ENCODE peak calls at places on chromosomes 1 and 21, in ten cellular contexts. One of them, this sample, is unnamed. For H3K9me3, the result is how much of the 10 kb centered on the place peaks cover.

GRCh38 chr1:22848374-22848773 is 124.3 kb downstream of the LACTBL1 start:
- DNase-seq in fibroblast of lung: no peak
- DNase-seq in Peyer's patch: no peak
- DNase-seq in HCT116: no peak
- DNase-seq in left ventricle myocardium inferior: no peak
- DNase-seq in adrenal gland: no peak
- DNase-seq in WERI-Rb-1: no peak
- DNase-seq in body of pancreas: no peak
- DNase-seq in HAP-1: no peak
- DNase-seq in IMR-90: no peak
- DNase-seq in this sample: no peak

GRCh38 chr1:51203121-51203873 is 32.8 kb upstream of the RNF11 start:
- DNase-seq in fibroblast of lung: no peak
- DNase-seq in Peyer's patch: no peak
- DNase-seq in HCT116: no peak
- DNase-seq in left ventricle myocardium inferior: no peak
- DNase-seq in adrenal gland: no peak
- DNase-seq in WERI-Rb-1: no peak
- DNase-seq in body of pancreas: no peak
- DNase-seq in HAP-1: peak
- DNase-seq in IMR-90: no peak
- DNase-seq in this sample: no peak

GRCh38 chr1:86155061-86155806 is 1.3 kb downstream of the COL24A1 start:
- DNase-seq in fibroblast of lung: peak
- DNase-seq in Peyer's patch: peak
- DNase-seq in HCT116: no peak
- DNase-seq in left ventricle myocardium inferior: peak
- DNase-seq in adrenal gland: no peak
- DNase-seq in WERI-Rb-1: no peak
- DNase-seq in body of pancreas: no peak
- DNase-seq in HAP-1: no peak
- DNase-seq in IMR-90: no peak
- DNase-seq in this sample: no peak

GRCh38 chr1:8943516-8943896 is 2.2 kb upstream of the CA6 start:
- DNase-seq in fibroblast of lung: no peak
- DNase-seq in Peyer's patch: no peak
- DNase-seq in HCT116: no peak
- DNase-seq in left ventricle myocardium inferior: no peak
- DNase-seq in adrenal gland: peak
- DNase-seq in WERI-Rb-1: no peak
- DNase-seq in body of pancreas: no peak
- DNase-seq in HAP-1: no peak
- DNase-seq in IMR-90: no peak
- DNase-seq in this sample: no peak

GRCh38 chr1:31576201-31576669 is at the start of gene TINAGL1:
- DNase-seq in fibroblast of lung: no peak
- DNase-seq in Peyer's patch: peak
- DNase-seq in HCT116: peak
- DNase-seq in left ventricle myocardium inferior: peak
- DNase-seq in adrenal gland: no peak
- DNase-seq in WERI-Rb-1: no peak
- DNase-seq in body of pancreas: peak
- DNase-seq in HAP-1: no peak
- DNase-seq in IMR-90: no peak
- DNase-seq in this sample: no peak

GRCh38 chr1:61170328-61171238 is 88.2 kb downstream of the NFIA start:
- DNase-seq in fibroblast of lung: peak
- DNase-seq in Peyer's patch: no peak
- DNase-seq in HCT116: peak
- DNase-seq in left ventricle myocardium inferior: no peak
- DNase-seq in adrenal gland: no peak
- DNase-seq in WERI-Rb-1: no peak
- DNase-seq in body of pancreas: no peak
- DNase-seq in HAP-1: no peak
- DNase-seq in IMR-90: peak
- DNase-seq in this sample: no peak

GRCh38 chr1:39214998-39215873 is 10.7 kb downstream of the MACF1 start:
- DNase-seq in fibroblast of lung: no peak
- DNase-seq in Peyer's patch: no peak
- DNase-seq in HCT116: no peak
- DNase-seq in left ventricle myocardium inferior: no peak
- DNase-seq in adrenal gland: no peak
- DNase-seq in WERI-Rb-1: no peak
- DNase-seq in body of pancreas: no peak
- DNase-seq in HAP-1: no peak
- DNase-seq in IMR-90: no peak
- DNase-seq in this sample: no peak

GRCh38 chr1:244065960-244066388 is 14.9 kb downstream of the ZBTB18 start:
- DNase-seq in fibroblast of lung: peak
- DNase-seq in Peyer's patch: no peak
- DNase-seq in HCT116: no peak
- DNase-seq in left ventricle myocardium inferior: no peak
- DNase-seq in adrenal gland: no peak
- DNase-seq in WERI-Rb-1: no peak
- DNase-seq in body of pancreas: no peak
- DNase-seq in HAP-1: no peak
- DNase-seq in IMR-90: peak
- DNase-seq in this sample: no peak

GRCh38 chr1:160826546-160826945 is 30.6 kb downstream of the LY9 start:
- DNase-seq in fibroblast of lung: no peak
- DNase-seq in Peyer's patch: no peak
- DNase-seq in HCT116: no peak
- DNase-seq in left ventricle myocardium inferior: no peak
- DNase-seq in adrenal gland: no peak
- DNase-seq in WERI-Rb-1: no peak
- DNase-seq in body of pancreas: no peak
- DNase-seq in HAP-1: no peak
- DNase-seq in IMR-90: no peak
- DNase-seq in this sample: no peak

GRCh38 chr1:87329756-87330200 is 1.1 kb downstream of the LMO4 start:
- DNase-seq in fibroblast of lung: peak
- DNase-seq in Peyer's patch: no peak
- DNase-seq in HCT116: no peak
- DNase-seq in left ventricle myocardium inferior: no peak
- DNase-seq in adrenal gland: no peak
- DNase-seq in WERI-Rb-1: no peak
- DNase-seq in body of pancreas: no peak
- DNase-seq in HAP-1: no peak
- DNase-seq in IMR-90: peak
- DNase-seq in this sample: no peak

GRCh38 chr21:29504751-29505321 is 206.1 kb downstream of the BACH1 start:
- DNase-seq in fibroblast of lung: no peak
- DNase-seq in Peyer's patch: no peak
- DNase-seq in HCT116: no peak
- DNase-seq in left ventricle myocardium inferior: no peak
- DNase-seq in adrenal gland: no peak
- DNase-seq in WERI-Rb-1: no peak
- DNase-seq in body of pancreas: no peak
- DNase-seq in HAP-1: no peak
- DNase-seq in IMR-90: peak
- DNase-seq in this sample: peak

GRCh38 chr1:50783286-50783685 is 176.8 kb downstream of the FAF1 start:
- DNase-seq in fibroblast of lung: peak
- DNase-seq in Peyer's patch: no peak
- DNase-seq in HCT116: no peak
- DNase-seq in left ventricle myocardium inferior: no peak
- DNase-seq in adrenal gland: no peak
- DNase-seq in WERI-Rb-1: peak
- DNase-seq in body of pancreas: no peak
- DNase-seq in HAP-1: peak
- DNase-seq in IMR-90: no peak
- DNase-seq in this sample: no peak

GRCh38 chr21:28337319-28337718 is 655.4 kb downstream of the LTN1 start:
- DNase-seq in fibroblast of lung: peak
- DNase-seq in Peyer's patch: no peak
- DNase-seq in HCT116: no peak
- DNase-seq in left ventricle myocardium inferior: no peak
- DNase-seq in adrenal gland: no peak
- DNase-seq in WERI-Rb-1: no peak
- DNase-seq in body of pancreas: no peak
- DNase-seq in HAP-1: no peak
- DNase-seq in IMR-90: peak
- DNase-seq in this sample: no peak

GRCh38 chr1:37473431-37474050 is 839 bp upstream of the ZC3H12A start:
- DNase-seq in fibroblast of lung: no peak
- DNase-seq in Peyer's patch: no peak
- DNase-seq in HCT116: no peak
- DNase-seq in left ventricle myocardium inferior: no peak
- DNase-seq in adrenal gland: peak
- DNase-seq in WERI-Rb-1: peak
- DNase-seq in body of pancreas: peak
- DNase-seq in HAP-1: no peak
- DNase-seq in IMR-90: no peak
- DNase-seq in this sample: no peak

GRCh38 chr1:230002164-230002803 is 64.8 kb upstream of the GALNT2 start:
- DNase-seq in fibroblast of lung: peak
- DNase-seq in Peyer's patch: no peak
- DNase-seq in HCT116: no peak
- DNase-seq in left ventricle myocardium inferior: peak
- DNase-seq in adrenal gland: peak
- DNase-seq in WERI-Rb-1: no peak
- DNase-seq in body of pancreas: no peak
- DNase-seq in HAP-1: no peak
- DNase-seq in IMR-90: no peak
- DNase-seq in this sample: no peak

GRCh38 chr21:38494688-38495087 is 3.6 kb downstream of the ERG start:
- DNase-seq in fibroblast of lung: no peak
- DNase-seq in Peyer's patch: no peak
- DNase-seq in HCT116: no peak
- DNase-seq in left ventricle myocardium inferior: no peak
- DNase-seq in adrenal gland: no peak
- DNase-seq in WERI-Rb-1: no peak
- DNase-seq in body of pancreas: no peak
- DNase-seq in HAP-1: no peak
- DNase-seq in IMR-90: no peak
- DNase-seq in this sample: peak

GRCh38 chr1:8816831-8817412 is 518 bp downstream of the RERE start:
- DNase-seq in fibroblast of lung: no peak
- DNase-seq in Peyer's patch: peak
- DNase-seq in HCT116: no peak
- DNase-seq in left ventricle myocardium inferior: peak
- DNase-seq in adrenal gland: peak
- DNase-seq in WERI-Rb-1: peak
- DNase-seq in body of pancreas: peak
- DNase-seq in HAP-1: peak
- DNase-seq in IMR-90: no peak
- DNase-seq in this sample: no peak

GRCh38 chr1:183178490-183178889 is 7.6 kb upstream of the LAMC2 start:
- DNase-seq in fibroblast of lung: no peak
- DNase-seq in Peyer's patch: no peak
- DNase-seq in HCT116: no peak
- DNase-seq in left ventricle myocardium inferior: no peak
- DNase-seq in adrenal gland: no peak
- DNase-seq in WERI-Rb-1: no peak
- DNase-seq in body of pancreas: no peak
- DNase-seq in HAP-1: no peak
- DNase-seq in IMR-90: no peak
- DNase-seq in this sample: no peak

DNA sequence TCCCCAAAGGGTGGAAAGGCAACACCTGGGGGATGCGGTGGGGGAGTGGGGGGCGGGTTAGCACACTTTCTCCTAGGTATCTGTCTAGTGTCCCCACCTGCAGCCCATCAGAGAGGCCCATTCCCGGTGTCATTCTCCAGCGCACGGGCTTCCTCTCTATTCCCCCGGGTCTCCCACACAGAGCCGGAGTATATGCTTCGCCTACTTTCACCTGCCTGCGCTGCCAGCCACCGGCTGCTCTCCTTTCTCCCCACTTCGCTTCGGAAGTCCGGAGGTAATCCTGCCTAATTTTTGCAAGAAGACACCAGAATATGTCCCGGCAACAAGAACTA is 852 bp downstream of the RGS7 start:
- DNase-seq in fibroblast of lung: no peak
- DNase-seq in Peyer's patch: no peak
- DNase-seq in HCT116: no peak
- DNase-seq in left ventricle myocardium inferior: no peak
- DNase-seq in adrenal gland: no peak
- DNase-seq in WERI-Rb-1: peak
- DNase-seq in body of pancreas: no peak
- DNase-seq in HAP-1: no peak
- DNase-seq in IMR-90: no peak
- DNase-seq in this sample: no peak
- H3K4me3 ChIP-seq in fibroblast of lung: peak
- H3K4me3 ChIP-seq in Peyer's patch: peak
- H3K4me3 ChIP-seq in HCT116: no peak
- H3K4me3 ChIP-seq in left ventricle myocardium inferior: peak
- H3K4me3 ChIP-seq in adrenal gland: peak
- H3K4me3 ChIP-seq in WERI-Rb-1: peak
- H3K4me3 ChIP-seq in body of pancreas: no peak
- H3K4me3 ChIP-seq in HAP-1: peak
- H3K4me3 ChIP-seq in IMR-90: peak
- H3K4me3 ChIP-seq in this sample: peak

DNA sequence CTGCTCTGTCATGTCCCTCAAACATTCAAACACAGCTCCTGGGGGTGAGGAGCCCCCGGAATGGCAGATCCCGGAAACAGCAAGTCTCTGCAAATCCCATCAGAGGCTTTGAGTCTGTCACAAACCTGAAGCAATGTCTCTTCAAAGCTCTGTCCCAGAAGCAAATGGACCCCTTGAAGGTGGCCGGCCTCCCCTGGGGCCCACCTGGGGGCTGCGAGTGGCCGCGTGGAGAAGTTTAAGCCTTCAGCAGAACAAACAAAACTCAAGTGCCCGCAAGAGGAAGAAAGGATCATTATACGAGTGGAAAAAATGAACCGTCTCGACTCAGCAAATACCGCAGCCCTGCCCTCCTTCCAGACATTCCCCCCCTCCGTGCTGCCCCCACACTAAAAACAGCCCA is 53.3 kb downstream of the PRDM16 start:
- DNase-seq in fibroblast of lung: no peak
- DNase-seq in Peyer's patch: no peak
- DNase-seq in HCT116: no peak
- DNase-seq in left ventricle myocardium inferior: no peak
- DNase-seq in adrenal gland: no peak
- DNase-seq in WERI-Rb-1: no peak
- DNase-seq in body of pancreas: no peak
- DNase-seq in HAP-1: no peak
- DNase-seq in IMR-90: no peak
- DNase-seq in this sample: no peak
- H3K9me3 ChIP-seq in fibroblast of lung: under half
- H3K9me3 ChIP-seq in Peyer's patch: under half
- H3K9me3 ChIP-seq in HCT116: under half
- H3K9me3 ChIP-seq in left ventricle myocardium inferior: under half
- H3K9me3 ChIP-seq in adrenal gland: under half
- H3K9me3 ChIP-seq in WERI-Rb-1: under half
- H3K9me3 ChIP-seq in body of pancreas: under half
- H3K9me3 ChIP-seq in HAP-1: under half
- H3K9me3 ChIP-seq in IMR-90: under half
- H3K9me3 ChIP-seq in this sample: under half

GRCh38 chr1:93348104-93348780 is 2.5 kb downstream of the DR1 start:
- DNase-seq in fibroblast of lung: peak
- DNase-seq in Peyer's patch: no peak
- DNase-seq in HCT116: no peak
- DNase-seq in left ventricle myocardium inferior: no peak
- DNase-seq in adrenal gland: no peak
- DNase-seq in WERI-Rb-1: no peak
- DNase-seq in body of pancreas: no peak
- DNase-seq in HAP-1: no peak
- DNase-seq in IMR-90: no peak
- DNase-seq in this sample: no peak
- H3K4me3 ChIP-seq in fibroblast of lung: peak
- H3K4me3 ChIP-seq in Peyer's patch: peak
- H3K4me3 ChIP-seq in HCT116: no peak
- H3K4me3 ChIP-seq in left ventricle myocardium inferior: peak
- H3K4me3 ChIP-seq in adrenal gland: peak
- H3K4me3 ChIP-seq in WERI-Rb-1: peak
- H3K4me3 ChIP-seq in body of pancreas: no peak
- H3K4me3 ChIP-seq in HAP-1: peak
- H3K4me3 ChIP-seq in IMR-90: peak
- H3K4me3 ChIP-seq in this sample: peak

GRCh38 chr21:33024278-33025103 is 1.2 kb upstream of the OLIG2 start:
- DNase-seq in fibroblast of lung: no peak
- DNase-seq in Peyer's patch: no peak
- DNase-seq in HCT116: no peak
- DNase-seq in left ventricle myocardium inferior: no peak
- DNase-seq in adrenal gland: no peak
- DNase-seq in WERI-Rb-1: no peak
- DNase-seq in body of pancreas: no peak
- DNase-seq in HAP-1: no peak
- DNase-seq in IMR-90: no peak
- DNase-seq in this sample: no peak
- H3K9me3 ChIP-seq in fibroblast of lung: under half
- H3K9me3 ChIP-seq in Peyer's patch: under half
- H3K9me3 ChIP-seq in HCT116: under half
- H3K9me3 ChIP-seq in left ventricle myocardium inferior: under half
- H3K9me3 ChIP-seq in adrenal gland: under half
- H3K9me3 ChIP-seq in WERI-Rb-1: under half
- H3K9me3 ChIP-seq in body of pancreas: under half
- H3K9me3 ChIP-seq in HAP-1: under half
- H3K9me3 ChIP-seq in IMR-90: under half
- H3K9me3 ChIP-seq in this sample: under half

This sample was measured in MG63.